ENCODE peak calls at places on chromosomes 4 and X, in eight cellular contexts. One of them, this sample, is unnamed.

GRCh38 chr4:57064811-57065711 is 45.1 kb downstream of the IGFBP7 start:
- DNase-seq in HCT116: no peak
- DNase-seq in GM23338: no peak
- DNase-seq in GM23248: peak
- DNase-seq in hepatocyte: no peak
- DNase-seq in SK-N-SH: peak
- DNase-seq in neural progenitor cell: no peak
- DNase-seq in PC-3: peak
- DNase-seq in this sample: no peak

GRCh38 chr4:71944956-71945355 is 86.8 kb upstream of the NPFFR2 start:
- DNase-seq in HCT116: no peak
- DNase-seq in GM23338: peak
- DNase-seq in GM23248: peak
- DNase-seq in hepatocyte: no peak
- DNase-seq in SK-N-SH: no peak
- DNase-seq in neural progenitor cell: no peak
- DNase-seq in PC-3: peak
- DNase-seq in this sample: peak

GRCh38 chr4:26873391-26874026 is 12.9 kb downstream of the STIM2 start:
- DNase-seq in HCT116: no peak
- DNase-seq in GM23338: no peak
- DNase-seq in GM23248: no peak
- DNase-seq in hepatocyte: no peak
- DNase-seq in SK-N-SH: no peak
- DNase-seq in neural progenitor cell: no peak
- DNase-seq in PC-3: no peak
- DNase-seq in this sample: no peak

GRCh38 chrX:8879750-8880149 is 78.6 kb upstream of the FAM9A start:
- DNase-seq in HCT116: no peak
- DNase-seq in GM23338: peak
- DNase-seq in GM23248: peak
- DNase-seq in hepatocyte: no peak
- DNase-seq in SK-N-SH: peak
- DNase-seq in neural progenitor cell: peak
- DNase-seq in PC-3: peak
- DNase-seq in this sample: peak

GRCh38 chr4:33297091-33297490 is 2576.9 kb downstream of the PCDH7 start:
- DNase-seq in HCT116: no peak
- DNase-seq in GM23338: no peak
- DNase-seq in GM23248: no peak
- DNase-seq in hepatocyte: no peak
- DNase-seq in SK-N-SH: no peak
- DNase-seq in neural progenitor cell: no peak
- DNase-seq in PC-3: no peak
- DNase-seq in this sample: no peak

GRCh38 chrX:12955882-12956703 is 18.8 kb upstream of the TMSB4X start:
- DNase-seq in HCT116: peak
- DNase-seq in GM23338: no peak
- DNase-seq in GM23248: peak
- DNase-seq in hepatocyte: peak
- DNase-seq in SK-N-SH: no peak
- DNase-seq in neural progenitor cell: no peak
- DNase-seq in PC-3: peak
- DNase-seq in this sample: peak

GRCh38 chrX:103817502-103817901 is 14.6 kb downstream of the RAB9B start:
- DNase-seq in HCT116: peak
- DNase-seq in GM23338: peak
- DNase-seq in GM23248: peak
- DNase-seq in hepatocyte: peak
- DNase-seq in SK-N-SH: peak
- DNase-seq in neural progenitor cell: peak
- DNase-seq in PC-3: peak
- DNase-seq in this sample: peak

GRCh38 chr4:40475609-40476008 is 140.5 kb downstream of the CHRNA9 start:
- DNase-seq in HCT116: no peak
- DNase-seq in GM23338: peak
- DNase-seq in GM23248: no peak
- DNase-seq in hepatocyte: peak
- DNase-seq in SK-N-SH: no peak
- DNase-seq in neural progenitor cell: peak
- DNase-seq in PC-3: no peak
- DNase-seq in this sample: no peak

GRCh38 chr4:38958453-38958852 is 73.8 kb downstream of the TMEM156 start:
- DNase-seq in HCT116: no peak
- DNase-seq in GM23338: no peak
- DNase-seq in GM23248: no peak
- DNase-seq in hepatocyte: no peak
- DNase-seq in SK-N-SH: no peak
- DNase-seq in neural progenitor cell: no peak
- DNase-seq in PC-3: no peak
- DNase-seq in this sample: no peak

GRCh38 chrX:136710324-136710951 is 62.5 kb downstream of the CD40LG start:
- DNase-seq in HCT116: no peak
- DNase-seq in GM23338: no peak
- DNase-seq in GM23248: peak
- DNase-seq in hepatocyte: no peak
- DNase-seq in SK-N-SH: no peak
- DNase-seq in neural progenitor cell: no peak
- DNase-seq in PC-3: peak
- DNase-seq in this sample: no peak

GRCh38 chrX:10108288-10108687 is 48.5 kb upstream of the CLCN4 start:
- DNase-seq in HCT116: no peak
- DNase-seq in GM23338: no peak
- DNase-seq in GM23248: no peak
- DNase-seq in hepatocyte: no peak
- DNase-seq in SK-N-SH: no peak
- DNase-seq in neural progenitor cell: no peak
- DNase-seq in PC-3: no peak
- DNase-seq in this sample: no peak

GRCh38 chrX:154541896-154542722 is 4.5 kb downstream of the G6PD start:
- DNase-seq in HCT116: peak
- DNase-seq in GM23338: no peak
- DNase-seq in GM23248: peak
- DNase-seq in hepatocyte: peak
- DNase-seq in SK-N-SH: no peak
- DNase-seq in neural progenitor cell: no peak
- DNase-seq in PC-3: peak
- DNase-seq in this sample: no peak

GRCh38 chrX:45479196-45479834 is 278.6 kb upstream of the DIPK2B start:
- DNase-seq in HCT116: peak
- DNase-seq in GM23338: no peak
- DNase-seq in GM23248: peak
- DNase-seq in hepatocyte: no peak
- DNase-seq in SK-N-SH: no peak
- DNase-seq in neural progenitor cell: no peak
- DNase-seq in PC-3: peak
- DNase-seq in this sample: no peak

GRCh38 chr4:24763631-24764302 is 31.6 kb upstream of the SOD3 start:
- DNase-seq in HCT116: no peak
- DNase-seq in GM23338: no peak
- DNase-seq in GM23248: peak
- DNase-seq in hepatocyte: peak
- DNase-seq in SK-N-SH: no peak
- DNase-seq in neural progenitor cell: no peak
- DNase-seq in PC-3: peak
- DNase-seq in this sample: no peak

GRCh38 chrX:9341305-9342201 is 123.3 kb upstream of the TBL1X start:
- DNase-seq in HCT116: no peak
- DNase-seq in GM23338: peak
- DNase-seq in GM23248: peak
- DNase-seq in hepatocyte: peak
- DNase-seq in SK-N-SH: peak
- DNase-seq in neural progenitor cell: peak
- DNase-seq in PC-3: peak
- DNase-seq in this sample: peak

GRCh38 chrX:72142094-72142843 is 10.6 kb upstream of the RTL5 start:
- DNase-seq in HCT116: no peak
- DNase-seq in GM23338: peak
- DNase-seq in GM23248: no peak
- DNase-seq in hepatocyte: peak
- DNase-seq in SK-N-SH: peak
- DNase-seq in neural progenitor cell: peak
- DNase-seq in PC-3: no peak
- DNase-seq in this sample: no peak

GRCh38 chr4:76562851-76563803 is 128.1 kb downstream of the SHROOM3 start:
- DNase-seq in HCT116: no peak
- DNase-seq in GM23338: no peak
- DNase-seq in GM23248: peak
- DNase-seq in hepatocyte: peak
- DNase-seq in SK-N-SH: no peak
- DNase-seq in neural progenitor cell: no peak
- DNase-seq in PC-3: peak
- DNase-seq in this sample: no peak

DNA sequence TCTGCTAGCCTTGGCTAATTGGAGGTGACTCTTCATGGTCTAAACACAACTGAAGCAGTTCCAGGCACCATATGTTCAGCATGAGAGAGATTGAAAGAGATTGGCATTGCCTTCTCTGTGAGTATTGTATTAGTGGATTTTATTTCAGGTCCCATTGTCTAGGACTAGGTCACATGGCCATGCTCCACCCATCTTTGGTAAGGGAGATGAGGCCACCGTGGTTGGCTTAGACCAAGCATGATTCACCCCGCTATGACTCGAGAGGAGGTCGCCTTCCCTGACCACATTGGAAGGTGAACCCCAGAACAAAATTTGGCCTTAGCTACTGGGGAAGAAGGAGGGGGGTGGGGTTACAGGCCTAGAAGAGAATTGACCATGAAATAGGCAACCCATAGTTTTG is 109.9 kb upstream of the BCOR start:
- DNase-seq in HCT116: no peak
- DNase-seq in GM23338: no peak
- DNase-seq in GM23248: peak
- DNase-seq in hepatocyte: no peak
- DNase-seq in SK-N-SH: no peak
- DNase-seq in neural progenitor cell: no peak
- DNase-seq in PC-3: peak
- DNase-seq in this sample: no peak
- TF ChIP-seq EZH2phosphoT487 in HCT116: no peak
- TF ChIP-seq EZH2phosphoT487 in GM23338: no peak
- TF ChIP-seq EZH2phosphoT487 in GM23248: no peak
- TF ChIP-seq EZH2phosphoT487 in hepatocyte: no peak
- TF ChIP-seq EZH2phosphoT487 in SK-N-SH: no peak
- TF ChIP-seq EZH2phosphoT487 in neural progenitor cell: no peak
- TF ChIP-seq EZH2phosphoT487 in PC-3: no peak
- TF ChIP-seq EZH2phosphoT487 in this sample: no peak

GRCh38 chr4:168656055-168656660 is 159.3 kb downstream of the PALLD start:
- DNase-seq in HCT116: no peak
- DNase-seq in GM23338: no peak
- DNase-seq in GM23248: peak
- DNase-seq in hepatocyte: no peak
- DNase-seq in SK-N-SH: no peak
- DNase-seq in neural progenitor cell: no peak
- DNase-seq in PC-3: peak
- DNase-seq in this sample: no peak
- H3K4me2 ChIP-seq in HCT116: peak
- H3K4me2 ChIP-seq in GM23338: no peak
- H3K4me2 ChIP-seq in GM23248: peak
- H3K4me2 ChIP-seq in hepatocyte: no peak
- H3K4me2 ChIP-seq in SK-N-SH: no peak
- H3K4me2 ChIP-seq in neural progenitor cell: no peak
- H3K4me2 ChIP-seq in PC-3: peak
- H3K4me2 ChIP-seq in this sample: no peak

GRCh38 chrX:143788265-143788664 is 67.7 kb upstream of the SPANXN2 start:
- DNase-seq in HCT116: no peak
- DNase-seq in GM23338: peak
- DNase-seq in GM23248: peak
- DNase-seq in hepatocyte: peak
- DNase-seq in SK-N-SH: peak
- DNase-seq in neural progenitor cell: peak
- DNase-seq in PC-3: peak
- DNase-seq in this sample: peak
- TF ChIP-seq EZH2phosphoT487 in HCT116: no peak
- TF ChIP-seq EZH2phosphoT487 in GM23338: no peak
- TF ChIP-seq EZH2phosphoT487 in GM23248: no peak
- TF ChIP-seq EZH2phosphoT487 in hepatocyte: no peak
- TF ChIP-seq EZH2phosphoT487 in SK-N-SH: no peak
- TF ChIP-seq EZH2phosphoT487 in neural progenitor cell: no peak
- TF ChIP-seq EZH2phosphoT487 in PC-3: no peak
- TF ChIP-seq EZH2phosphoT487 in this sample: no peak

GRCh38 chrX:46782034-46782433 is 23.1 kb upstream of the SLC9A7 start:
- DNase-seq in HCT116: no peak
- DNase-seq in GM23338: no peak
- DNase-seq in GM23248: no peak
- DNase-seq in hepatocyte: no peak
- DNase-seq in SK-N-SH: no peak
- DNase-seq in neural progenitor cell: no peak
- DNase-seq in PC-3: no peak
- DNase-seq in this sample: no peak

DNA sequence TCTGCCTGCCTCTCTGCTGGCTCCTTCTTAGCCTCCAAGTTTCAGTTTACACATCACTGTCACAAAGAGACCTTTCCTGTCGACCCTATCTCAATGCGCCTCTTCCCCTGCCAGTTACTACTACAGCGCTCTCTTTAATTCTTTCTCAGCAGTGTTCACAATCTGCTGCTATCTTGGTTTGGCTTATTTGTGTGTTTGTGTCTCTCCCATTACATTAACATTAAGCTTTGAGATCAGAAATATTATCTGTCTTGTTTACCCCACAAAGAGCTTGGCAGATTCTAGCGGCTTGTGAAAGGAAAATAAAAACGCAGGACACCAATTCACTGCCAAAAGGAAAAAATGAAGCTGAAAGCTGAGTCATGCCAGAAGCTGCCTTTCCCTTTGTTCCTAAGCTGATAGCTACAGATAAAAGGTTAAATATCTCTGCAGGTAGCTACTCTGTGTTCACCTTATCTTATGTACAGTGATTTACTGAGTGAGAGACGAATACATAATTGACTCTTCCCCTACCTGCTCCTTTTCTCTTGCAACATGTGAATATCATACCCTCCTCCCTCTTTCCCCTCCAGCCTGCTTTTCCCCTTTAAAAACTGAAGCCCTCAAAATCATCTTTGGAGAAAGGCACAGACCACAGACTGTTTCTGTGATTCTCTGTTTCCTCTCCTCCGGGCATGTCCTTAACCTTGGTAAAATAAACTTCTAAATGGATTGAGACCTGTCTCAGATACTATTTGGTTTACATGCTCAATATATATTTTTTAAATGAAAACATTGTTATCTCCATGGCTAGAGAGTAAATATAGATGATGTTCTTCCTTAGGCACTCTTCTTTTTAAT is 19.3 kb upstream of the SLC9A7 start:
- DNase-seq in HCT116: no peak
- DNase-seq in GM23338: no peak
- DNase-seq in GM23248: peak
- DNase-seq in hepatocyte: no peak
- DNase-seq in SK-N-SH: no peak
- DNase-seq in neural progenitor cell: no peak
- DNase-seq in PC-3: peak
- DNase-seq in this sample: no peak
- H3K4me2 ChIP-seq in HCT116: peak
- H3K4me2 ChIP-seq in GM23338: peak
- H3K4me2 ChIP-seq in GM23248: peak
- H3K4me2 ChIP-seq in hepatocyte: peak
- H3K4me2 ChIP-seq in SK-N-SH: peak
- H3K4me2 ChIP-seq in neural progenitor cell: no peak
- H3K4me2 ChIP-seq in PC-3: peak
- H3K4me2 ChIP-seq in this sample: no peak

DNA sequence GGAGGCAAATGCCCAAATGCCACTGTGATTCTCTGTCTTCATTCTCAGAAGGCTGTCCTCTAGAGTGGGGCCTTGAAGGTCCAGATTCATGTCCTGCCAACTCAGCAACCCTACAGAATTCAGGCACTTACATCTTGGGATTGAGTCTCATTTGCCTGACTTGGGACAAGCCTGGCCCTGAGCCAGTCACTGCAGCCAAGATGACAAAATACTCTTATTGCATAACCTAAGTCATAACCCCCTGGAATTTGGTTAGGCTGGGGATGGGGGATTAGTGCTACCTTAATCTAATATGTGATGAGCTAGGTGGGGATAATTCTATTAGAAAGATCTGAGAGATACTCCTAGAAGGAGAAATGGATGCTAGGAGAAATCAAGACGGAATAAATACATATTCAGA is 100.6 kb downstream of the AREG start:
- DNase-seq in HCT116: no peak
- DNase-seq in GM23338: no peak
- DNase-seq in GM23248: peak
- DNase-seq in hepatocyte: no peak
- DNase-seq in SK-N-SH: no peak
- DNase-seq in neural progenitor cell: no peak
- DNase-seq in PC-3: peak
- DNase-seq in this sample: no peak
- TF ChIP-seq EZH2phosphoT487 in HCT116: no peak
- TF ChIP-seq EZH2phosphoT487 in GM23338: no peak
- TF ChIP-seq EZH2phosphoT487 in GM23248: no peak
- TF ChIP-seq EZH2phosphoT487 in hepatocyte: no peak
- TF ChIP-seq EZH2phosphoT487 in SK-N-SH: no peak
- TF ChIP-seq EZH2phosphoT487 in neural progenitor cell: no peak
- TF ChIP-seq EZH2phosphoT487 in PC-3: no peak
- TF ChIP-seq EZH2phosphoT487 in this sample: no peak

This sample was measured in OCI-LY7.